ENCODE peak calls at places on chromosomes 13 and 19, in six cellular contexts. M is colonic mucosa, Y is heart left ventricle, P is fibroblast of lung, V is endodermal cell, T is right lobe of liver. B is an unnamed sample.

GRCh38 chr13:24905242-24905641 is 141.3 kb downstream of the RNF17 start:
- DNase-seq in M (no peak), Y (no peak), P (peak), V (no peak), T (no peak), B (peak)

GRCh38 chr13:114118086-114118762 is 14.2 kb downstream of the RASA3 start:
- DNase-seq in M (no peak), Y (peak), P (no peak), V (no peak), T (no peak), B (peak)

GRCh38 chr13:100159584-100159983 is 70.7 kb downstream of the PCCA start:
- DNase-seq in M (no peak), Y (no peak), P (no peak), V (no peak), T (no peak), B (no peak)

GRCh38 chr19:33192010-33192409 is 2.1 kb upstream of the LRP3 start:
- DNase-seq in M (no peak), Y (peak), P (no peak), V (peak), T (no peak), B (no peak)

GRCh38 chr13:73849292-73849691 is 284.9 kb downstream of the KLF12 start:
- DNase-seq in M (no peak), Y (no peak), P (peak), V (peak), T (no peak), B (peak)

GRCh38 chr19:46408611-46409039 is 4.7 kb downstream of the CCDC8 start:
- DNase-seq in M (peak), Y (peak), P (peak), V (peak), T (no peak), B (peak)

GRCh38 chr13:91111476-91112190 is 235.9 kb upstream of the MIR17HG start:
- DNase-seq in M (no peak), Y (no peak), P (no peak), V (no peak), T (no peak), B (no peak)

GRCh38 chr19:42115219-42115618 is 17.0 kb downstream of the POU2F2 start:
- DNase-seq in M (no peak), Y (no peak), P (peak), V (no peak), T (no peak), B (peak)

GRCh38 chr13:50400930-50401553 is 385.8 kb downstream of the KCNRG start:
- DNase-seq in M (no peak), Y (no peak), P (peak), V (no peak), T (no peak), B (peak)

GRCh38 chr19:6048348-6048747 is 62.0 kb downstream of the RFX2 start:
- DNase-seq in M (no peak), Y (no peak), P (no peak), V (no peak), T (no peak), B (no peak)

GRCh38 chr19:10871711-10872550 is 578 bp downstream of the CARM1 start:
- DNase-seq in M (peak), Y (peak), P (no peak), V (peak), T (peak), B (peak)

DNA sequence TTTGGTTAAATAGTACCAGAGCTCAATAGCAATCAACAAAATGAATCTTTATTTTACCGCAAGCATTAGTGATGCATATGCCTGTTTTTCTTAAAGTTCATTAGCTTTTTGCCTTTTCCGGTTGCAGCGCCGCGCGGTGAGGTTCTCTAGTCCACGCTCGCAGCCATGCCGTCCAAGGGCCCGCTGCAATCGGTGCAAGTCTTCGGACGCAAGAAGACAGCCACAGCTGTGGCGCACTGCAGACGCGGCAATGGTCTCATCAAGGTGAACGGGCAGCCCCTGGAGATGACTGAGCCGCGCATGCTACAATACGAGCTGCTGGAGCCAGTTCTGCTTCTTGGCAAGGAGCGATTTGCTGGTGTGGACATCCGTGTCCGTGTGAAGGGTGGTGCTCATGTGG is 42.1 kb upstream of the ZNF486 start:
- DNase-seq in M (no peak), Y (no peak), P (no peak), V (no peak), T (no peak), B (no peak)
- H3K27ac ChIP-seq in M (no peak), Y (no peak), P (no peak), V (no peak), T (no peak), B (no peak)

GRCh38 chr19:2097330-2098327 is 914 bp downstream of the IZUMO4 start:
- DNase-seq in M (no peak), Y (no peak), P (no peak), V (no peak), T (no peak), B (peak)
- H3K4me3 ChIP-seq in M (peak), Y (peak), P (peak), V (peak), T (peak), B (peak)

DNA sequence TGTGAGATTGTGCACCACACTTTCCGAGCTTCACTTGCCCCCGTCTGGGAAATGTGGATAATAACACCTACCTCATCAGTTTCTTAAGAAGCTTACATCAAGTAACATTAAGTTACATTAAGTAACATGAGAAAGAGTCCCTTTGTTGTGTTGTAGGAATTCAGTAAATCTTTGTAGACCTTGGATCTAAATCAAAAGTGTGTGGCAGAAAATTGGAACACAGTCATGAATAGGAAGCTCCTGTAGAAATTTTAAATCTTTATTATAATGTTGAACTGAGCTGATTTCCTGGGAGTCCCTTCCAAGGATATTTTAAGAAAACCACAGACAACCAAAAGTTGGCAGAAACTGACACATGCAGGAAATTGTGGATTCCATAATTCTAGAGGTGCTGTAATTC is 5.7 kb upstream of the ENOX1 start:
- DNase-seq in M (no peak), Y (no peak), P (peak), V (no peak), T (no peak), B (peak)
- H3K27ac ChIP-seq in M (no peak), Y (no peak), P (no peak), V (no peak), T (no peak), B (no peak)

GRCh38 chr13:71304861-71305260 is 562.1 kb downstream of the DACH1 start:
- DNase-seq in M (no peak), Y (no peak), P (no peak), V (no peak), T (no peak), B (no peak)

GRCh38 chr13:71312923-71313322 is 554.1 kb downstream of the DACH1 start:
- DNase-seq in M (no peak), Y (no peak), P (no peak), V (no peak), T (no peak), B (no peak)

GRCh38 chr13:71306821-71307220 is 560.2 kb downstream of the DACH1 start:
- DNase-seq in M (no peak), Y (no peak), P (no peak), V (no peak), T (no peak), B (no peak)

DNA sequence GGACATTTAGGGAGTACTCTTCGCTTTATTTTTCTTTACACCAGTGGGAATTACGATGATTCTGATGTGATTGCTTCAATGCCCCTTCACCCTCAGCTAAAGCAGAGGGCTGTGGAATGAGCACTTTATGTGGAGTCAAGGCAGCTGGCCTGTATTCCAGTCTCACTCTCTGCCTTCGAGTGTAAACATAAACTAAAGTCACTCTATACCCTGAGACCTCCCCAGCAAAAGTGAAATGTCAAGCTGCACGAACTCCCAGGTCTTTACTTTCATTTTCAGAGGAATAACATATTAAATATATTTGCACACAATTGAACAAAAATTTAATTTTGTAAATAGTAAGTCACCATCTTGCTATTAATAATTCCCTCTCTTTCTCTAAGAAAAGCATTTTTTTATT is 557.1 kb downstream of the DACH1 start:
- DNase-seq in M (no peak), Y (no peak), P (no peak), V (no peak), T (no peak), B (no peak)
- H3K4me3 ChIP-seq in M (no peak), Y (no peak), P (peak), V (no peak), T (no peak), B (no peak)

DNA sequence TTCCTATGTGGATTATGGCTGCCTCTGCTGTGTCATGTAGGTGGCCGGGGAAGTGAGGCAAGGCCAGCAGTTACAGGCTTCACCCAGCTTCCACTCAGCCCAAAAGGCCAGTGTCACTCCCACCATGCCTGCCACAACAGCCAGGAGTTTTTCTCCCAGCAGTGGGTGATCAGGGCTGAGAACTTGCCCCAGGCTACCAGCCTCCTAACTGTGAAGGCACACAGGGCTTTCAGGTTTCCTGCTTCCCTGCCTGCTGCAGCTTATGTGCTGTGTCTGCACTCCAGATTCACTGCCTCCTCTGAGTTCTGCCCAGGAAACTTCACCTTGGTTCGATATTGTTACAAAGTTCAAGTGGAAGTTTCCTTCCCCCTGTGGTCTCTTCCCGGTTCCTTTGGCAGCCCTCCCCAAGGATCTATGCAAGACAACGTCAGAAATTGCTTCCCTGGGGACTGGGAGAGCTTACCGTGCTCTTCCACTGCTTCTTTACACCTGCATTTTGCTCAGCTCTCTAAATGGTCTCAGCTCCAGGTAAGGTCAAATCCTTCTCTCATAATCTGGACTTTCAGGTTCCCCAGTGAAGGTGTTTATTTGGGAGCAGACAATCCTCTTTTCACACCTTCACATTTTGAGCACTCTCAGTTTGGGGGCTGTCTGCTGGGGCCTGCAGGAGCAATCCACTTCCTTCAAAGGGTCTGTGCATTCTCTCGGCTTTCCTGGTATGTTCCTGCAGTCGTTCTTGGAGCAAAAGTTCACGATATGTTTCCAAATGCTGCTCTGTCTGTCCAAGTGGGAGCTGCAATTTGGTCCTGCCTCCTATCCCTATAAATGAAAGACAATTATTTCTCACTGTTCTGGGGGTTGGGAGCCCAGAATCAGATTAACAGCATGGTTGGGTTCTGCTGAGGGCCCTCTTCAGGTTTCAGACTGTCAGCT is 1730.1 kb upstream of the PRR20A start:
- DNase-seq in M (no peak), Y (peak), P (no peak), V (peak), T (no peak), B (no peak)
- H3K27ac ChIP-seq in M (no peak), Y (no peak), P (no peak), V (no peak), T (no peak), B (no peak)

DNA sequence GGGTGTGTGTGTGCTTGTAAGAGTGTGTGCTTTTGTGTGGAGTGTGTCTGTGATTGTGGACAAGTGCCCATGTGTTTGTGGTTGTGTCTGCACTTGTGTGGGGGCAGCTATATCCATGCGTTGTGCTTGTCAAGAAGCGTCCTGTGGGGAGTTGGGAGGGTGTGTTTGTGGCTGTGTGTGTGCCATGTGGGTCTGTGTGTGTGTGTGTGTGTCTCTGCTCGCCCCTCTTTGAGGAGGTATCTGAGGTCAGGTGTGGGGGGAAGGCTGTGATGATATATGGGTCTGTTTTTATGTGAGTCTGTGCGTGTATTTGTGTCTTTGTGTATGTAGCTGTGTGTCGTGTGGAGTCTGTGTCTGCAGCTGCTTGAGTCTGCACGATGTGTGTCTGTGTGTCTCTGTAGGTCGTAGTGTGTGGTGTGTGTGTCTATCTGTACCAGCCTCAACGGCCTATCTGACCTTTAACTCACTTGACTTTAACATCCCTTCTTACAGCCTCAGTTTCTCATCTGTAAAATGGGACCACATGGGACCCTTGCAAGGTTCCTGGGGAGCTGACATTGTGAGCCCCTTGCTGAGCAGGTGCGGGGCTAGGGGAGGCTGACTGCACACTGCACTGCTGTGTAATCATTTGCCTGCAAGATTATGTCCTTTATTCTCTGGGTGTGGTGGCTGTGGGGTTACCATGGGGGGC is 4.0 kb upstream of the NFIC start:
- DNase-seq in M (no peak), Y (no peak), P (no peak), V (no peak), T (no peak), B (no peak)
- H3K4me3 ChIP-seq in M (no peak), Y (no peak), P (peak), V (no peak), T (no peak), B (no peak)